ENCODE peak calls at places on chromosomes 2 and 18, in seven cellular contexts. J, G, F, R, Y, I and M are unnamed samples.
A peak's percentile ranks its signal among the peaks of the same experiment; 100 is the strongest.

GRCh38 chr2:101728865-101729264 is 31.4 kb downstream of the MAP4K4 start:
- DNase-seq in I (no peak), Y (no peak), J (no peak), G (no peak), F (no peak), R (no peak), M (no peak)

GRCh38 chr2:47093626-47094025 is 61.5 kb downstream of the STPG4 start:
- DNase-seq in Y (peak; percentile 31), G (no peak), R (no peak), J (no peak), I (no peak), F (no peak), M (no peak)

GRCh38 chr2:126786765-126787164 is 111.9 kb upstream of the TEX51 start:
- DNase-seq in I (no peak), R (no peak), J (no peak), Y (peak; percentile 37), F (no peak), G (no peak), M (no peak)

GRCh38 chr2:50133766-50134165 is 898.2 kb downstream of the NRXN1 start:
- DNase-seq in J (no peak), Y (no peak), F (no peak), R (no peak), I (no peak), G (no peak), M (no peak)

GRCh38 chr18:32072321-32072720 is 19.4 kb upstream of the RNF138 start:
- DNase-seq in I (no peak), G (no peak), R (peak; percentile 28), F (no peak), Y (no peak), J (no peak), M (no peak)

GRCh38 chr2:47562548-47562947 is 159.6 kb downstream of the MSH2 start:
- DNase-seq in R (no peak), J (no peak), Y (no peak), F (no peak), I (no peak), G (no peak), M (no peak)

GRCh38 chr2:222440670-222441422 is 16.5 kb downstream of the SGPP2 start:
- DNase-seq in J (no peak), I (no peak), F (peak; percentile 71), Y (no peak), R (no peak), G (no peak), M (peak; percentile 28)

GRCh38 chr2:98822301-98823164 is 91.6 kb upstream of the MGAT4A start:
- DNase-seq in J (peak; percentile 34), G (no peak), R (no peak), Y (peak; percentile 94), I (no peak), F (no peak), M (no peak)

GRCh38 chr2:237434916-237435315 is 21.0 kb upstream of the COL6A3 start:
- DNase-seq in Y (peak; percentile 88), F (peak; percentile 75), J (peak; percentile 40), I (no peak), R (no peak), G (no peak), M (no peak)

GRCh38 chr2:120914839-120915521 is 179.3 kb downstream of the GLI2 start:
- DNase-seq in G (peak; percentile 68), I (no peak), J (no peak), F (peak; percentile 94), R (peak; percentile 51), Y (no peak), M (peak; percentile 88)

GRCh38 chr2:35606394-35606793 is 749.2 kb upstream of the CRIM1 start:
- DNase-seq in J (no peak), G (no peak), Y (no peak), F (no peak), R (no peak), I (no peak), M (no peak)

GRCh38 chr2:96174251-96175144 is 29.3 kb upstream of the DUSP2 start:
- DNase-seq in G (peak; percentile 36), I (peak; percentile 53), Y (peak; percentile 94), F (peak; percentile 51), R (peak; percentile 75), J (peak; percentile 63), M (peak; percentile 68)

GRCh38 chr18:31225668-31226067 is 63.0 kb upstream of the DSC1 start:
- DNase-seq in I (no peak), G (no peak), R (no peak), Y (no peak), J (no peak), F (peak; percentile 55), M (no peak)

GRCh38 chr2:173630425-173631122 is 275.9 kb downstream of the CDCA7 start:
- DNase-seq in F (no peak), Y (no peak), G (no peak), R (no peak), I (no peak), J (no peak), M (no peak)

DNA sequence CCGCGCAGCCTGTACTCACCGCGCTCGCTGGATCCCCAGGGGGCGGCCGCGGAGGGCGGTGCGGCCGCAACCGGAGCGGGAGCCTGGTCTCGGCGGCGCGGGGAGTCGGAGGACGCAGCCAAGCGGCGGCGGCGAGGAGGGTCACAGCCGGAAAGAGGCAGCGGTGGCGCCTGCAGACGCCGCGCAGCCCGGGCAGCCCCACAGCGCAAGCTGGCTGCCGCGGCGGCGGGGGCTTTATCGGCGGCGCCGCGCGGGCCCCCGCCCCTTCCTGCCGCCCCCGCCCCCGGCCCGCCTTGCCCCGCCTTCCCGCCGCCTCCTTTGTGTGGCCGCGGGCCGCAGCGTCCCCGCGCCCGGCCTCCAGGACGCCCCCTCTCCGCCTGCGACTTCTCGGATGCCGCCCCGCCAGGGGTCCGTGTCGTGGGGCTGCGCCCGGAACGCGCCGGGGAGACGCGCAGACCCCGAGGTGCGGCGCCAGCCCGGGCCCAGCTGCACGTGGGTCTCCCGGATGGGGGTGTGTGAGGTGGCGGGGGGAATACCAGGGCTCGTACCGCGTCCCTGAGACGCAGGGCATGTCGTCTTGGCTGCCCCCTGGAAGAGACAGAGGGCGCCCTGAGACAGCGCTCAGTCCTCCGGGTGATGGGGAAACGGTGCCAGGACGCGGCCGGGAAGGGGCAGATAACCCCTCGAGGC is at the start of gene SERPINE2:
- DNase-seq in R (peak; percentile 91), J (peak; percentile 41), I (peak; percentile 28), G (no peak), Y (peak; percentile 81), F (peak; percentile 37), M (peak; percentile 52)
- TF ChIP-seq POLR2A in R (peak; percentile 95), J (no peak), I (no peak), G (no peak), Y (no peak), F (no peak), M (peak; percentile 98)

GRCh38 chr2:200812122-200813022 is 662 bp downstream of the BZW1 start:
- DNase-seq in R (peak; percentile 53), Y (peak; percentile 95), J (peak; percentile 39), F (peak; percentile 49), I (peak; percentile 68), G (peak; percentile 52), M (peak; percentile 24)

GRCh38 chr2:200811336-200812121 is at the start of gene BZW1:
- DNase-seq in I (peak; percentile 95), Y (peak; percentile 99), J (peak; percentile 85), F (peak; percentile 96), R (peak; percentile 85), G (peak; percentile 91), M (peak; percentile 87)

GRCh38 chr2:200814917-200815316 is 3.2 kb downstream of the BZW1 start:
- DNase-seq in I (peak; percentile 19), Y (no peak), F (no peak), R (no peak), G (no peak), J (no peak), M (no peak)

GRCh38 chr2:200810967-200811335 is 759 bp upstream of the BZW1 start:
- DNase-seq in I (no peak), Y (no peak), G (peak; percentile 24), R (peak; percentile 19), F (peak; percentile 30), J (no peak), M (no peak)

GRCh38 chr2:200814276-200814815 is 2.6 kb downstream of the BZW1 start:
- DNase-seq in F (no peak), Y (no peak), R (no peak), J (no peak), I (no peak), G (no peak), M (no peak)
- TF ChIP-seq POLR2A in F (no peak), Y (no peak), R (no peak), J (no peak), I (no peak), G (no peak), M (no peak)

GRCh38 chr2:233061591-233062446 is 1.7 kb downstream of the INPP5D start:
- DNase-seq in Y (peak; percentile 92), I (no peak), G (no peak), J (no peak), F (peak; percentile 16), R (no peak), M (no peak)
- TF ChIP-seq POLR2A in Y (no peak), I (no peak), G (no peak), J (no peak), F (no peak), R (no peak), M (no peak)

GRCh38 chr18:23462876-23463275 is 9.8 kb downstream of the RIOK3 start:
- DNase-seq in Y (no peak), J (no peak), F (peak; percentile 60), I (no peak), G (no peak), R (no peak), M (no peak)
- TF ChIP-seq POLR2A in Y (no peak), J (no peak), F (no peak), I (no peak), G (no peak), R (no peak), M (no peak)

GRCh38 chr2:241852116-241852980 is 6.3 kb downstream of the PDCD1 start:
- DNase-seq in Y (peak; percentile 73), F (no peak), G (peak; percentile 12), J (no peak), R (no peak), I (no peak), M (no peak)
- TF ChIP-seq POLR2A in Y (no peak), F (no peak), G (no peak), J (no peak), R (no peak), I (no peak), M (no peak)

DNA sequence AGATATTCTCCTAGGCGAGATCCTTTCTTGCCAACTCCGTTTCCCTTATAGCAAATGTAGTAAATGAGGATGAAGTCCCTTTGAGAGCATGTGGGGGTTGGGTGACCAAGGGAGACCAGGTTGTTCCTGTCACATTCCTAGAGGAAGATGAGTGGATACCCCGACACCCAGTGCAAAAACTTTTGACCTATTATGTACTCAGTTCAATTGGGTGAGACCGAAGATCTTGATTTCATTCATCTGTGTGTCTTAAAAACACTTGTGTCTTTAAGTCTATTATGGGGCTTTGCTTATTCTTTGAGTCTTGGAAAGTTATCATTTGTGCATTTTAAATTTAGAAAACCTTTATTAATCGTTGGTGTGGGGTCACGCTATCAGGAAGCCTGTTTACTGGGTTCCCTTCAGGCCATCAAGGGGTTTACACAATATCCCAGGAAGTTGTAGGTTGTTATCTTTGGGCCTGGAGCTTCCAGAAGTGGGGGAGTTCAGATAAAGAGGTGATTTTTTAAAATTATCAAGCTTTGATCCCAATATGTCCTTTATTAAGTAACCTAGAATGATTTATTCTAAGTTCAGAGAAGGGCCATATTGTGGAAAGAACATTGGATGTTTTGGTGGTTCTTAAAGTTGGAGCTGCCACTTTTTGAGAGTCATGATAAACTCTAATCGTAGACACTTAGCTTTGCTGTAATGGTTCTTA is 2.8 kb downstream of the RHOB start:
- DNase-seq in G (no peak), I (no peak), R (peak; percentile 49), J (no peak), F (peak; percentile 46), Y (no peak), M (no peak)
- TF ChIP-seq POLR2A in G (no peak), I (no peak), R (no peak), J (peak; percentile 2), F (no peak), Y (peak; percentile 27), M (no peak)